ENCODE peak calls at places on chromosome 21, in four cellular contexts. W is foreskin fibroblast, J is glutamatergic neuron, Y is left lung. H is an unnamed sample.

GRCh38 chr21:44486302-44486701 is 31.0 kb downstream of the LRRC3 start:
- DNase-seq in W (no peak), J (no peak), Y (no peak), H (no peak)

GRCh38 chr21:34034369-34035014 is 38.9 kb upstream of the MRPS6 start:
- DNase-seq in W (no peak), J (no peak), Y (no peak), H (no peak)

GRCh38 chr21:36321325-36322082 is 1.5 kb downstream of the MORC3 start:
- DNase-seq in W (no peak), J (peak; percentile 32), Y (no peak), H (peak; percentile 8)

GRCh38 chr21:35377505-35378090 is 328.5 kb upstream of the RUNX1 start:
- DNase-seq in W (no peak), J (no peak), Y (no peak), H (no peak)

GRCh38 chr21:23686737-23687136 is 1920.5 kb downstream of the MRPL39 start:
- DNase-seq in W (no peak), J (no peak), Y (no peak), H (no peak)

GRCh38 chr21:42236693-42237092 is 17.8 kb downstream of the ABCG1 start:
- DNase-seq in W (no peak), J (no peak), Y (no peak), H (no peak)

GRCh38 chr21:44299458-44300261 is at the start of gene PFKL:
- DNase-seq in W (peak; percentile 55), J (peak; percentile 73), Y (peak; percentile 95), H (peak; percentile 80)

GRCh38 chr21:27339902-27340301 is 373.0 kb upstream of the ADAMTS5 start:
- DNase-seq in W (no peak), J (no peak), Y (no peak), H (no peak)

GRCh38 chr21:15978158-15978805 is 248.5 kb downstream of the USP25 start:
- DNase-seq in W (no peak), J (no peak), Y (no peak), H (no peak)

GRCh38 chr21:46489800-46490199 is 31.1 kb downstream of the DIP2A start:
- DNase-seq in W (no peak), J (no peak), Y (no peak), H (peak; percentile 12)

GRCh38 chr21:39144191-39144590 is 39.1 kb downstream of the PSMG1 start:
- DNase-seq in W (no peak), J (no peak), Y (no peak), H (no peak)

GRCh38 chr21:31299291-31300147 is 44.5 kb downstream of the TIAM1 start:
- DNase-seq in W (no peak), J (no peak), Y (no peak), H (no peak)

H was measured in nephron progenitor cell.